ENCODE peak calls at places on chromosomes 1 and 21, in nine cellular contexts. E is Daoy; K is AG08396; P is endothelial cell of umbilical vein; L is anterior cingulate cortex; H is stimulated activated CD8-positive, alpha-beta memory T cell treated with anti-CD3 and anti-CD28 coated beads, Interleukin-4, amount 100 ng/mL, for 24 hours; C is K562; V is T-cell; N is effector CD4-positive, alpha-beta T cell. Y is an unnamed sample.
A peak's percentile ranks its signal among the peaks of the same experiment; 100 is the strongest.

GRCh38 chr1:191963286-191963685 is 195.0 kb upstream of the RGS18 start:
- DNase-seq in L (no peak), C (no peak), V (no peak), E (peak; percentile 4), N (no peak), P (no peak), H (no peak), K (no peak), Y (no peak)

GRCh38 chr1:68963353-68963752 is 466.5 kb upstream of the DEPDC1 start:
- DNase-seq in K (no peak), P (no peak), V (no peak), E (peak; percentile 85), H (no peak), L (no peak), C (no peak), N (no peak), Y (no peak)

GRCh38 chr1:95169544-95169943 is 52.4 kb downstream of the TLCD4 start:
- DNase-seq in P (no peak), V (no peak), K (no peak), H (no peak), N (no peak), L (no peak), C (peak; percentile 47), E (peak; percentile 53), Y (no peak)

GRCh38 chr1:64511054-64511453 is 41.1 kb downstream of the CACHD1 start:
- DNase-seq in L (no peak), N (no peak), E (no peak), V (no peak), C (no peak), K (no peak), P (no peak), H (no peak), Y (no peak)

GRCh38 chr1:241639040-241639652 is 1.0 kb downstream of the CHML start:
- DNase-seq in P (peak; percentile 45), L (no peak), E (no peak), H (no peak), C (no peak), N (no peak), K (no peak), V (peak; percentile 3), Y (no peak)

GRCh38 chr1:181128592-181129497 is 40.3 kb downstream of the IER5 start:
- DNase-seq in K (no peak), V (no peak), N (no peak), L (no peak), C (peak; percentile 51), P (no peak), H (no peak), E (no peak), Y (no peak)

GRCh38 chr1:99003911-99004269 is 771 bp downstream of the PLPPR5 start:
- DNase-seq in L (no peak), K (no peak), H (no peak), V (no peak), E (no peak), N (no peak), P (no peak), C (no peak), Y (no peak)

GRCh38 chr21:36859744-36860501 is 106.5 kb downstream of the HLCS start:
- DNase-seq in H (peak; percentile 7), V (no peak), P (peak; percentile 58), E (peak; percentile 92), N (no peak), C (peak; percentile 96), L (no peak), K (peak; percentile 30), Y (peak; percentile 77)

GRCh38 chr1:46735708-46736324 is 16.9 kb upstream of the EFCAB14 start:
- DNase-seq in P (peak; percentile 62), L (no peak), C (peak; percentile 68), E (peak; percentile 39), V (no peak), H (no peak), N (no peak), K (peak; percentile 55), Y (peak; percentile 31)

GRCh38 chr1:3527774-3528173 is 73.3 kb downstream of the ARHGEF16 start:
- DNase-seq in H (no peak), C (no peak), V (no peak), P (no peak), K (no peak), L (no peak), N (no peak), E (no peak), Y (no peak)

GRCh38 chr1:57494679-57495078 is 70.8 kb upstream of the DAB1 start:
- DNase-seq in N (no peak), H (no peak), K (no peak), P (no peak), L (no peak), C (no peak), V (no peak), E (no peak), Y (no peak)